ENCODE peak calls at places on chromosomes 1 and 21, in six cellular contexts. One of them, this sample, is unnamed.

GRCh38 chr1:161158316-161159016 is 834 bp upstream of the USP21 start:
- DNase-seq in A549: no peak
- DNase-seq in effector memory CD4-positive, alpha-beta T cell: no peak
- DNase-seq in upper lobe of right lung: no peak
- DNase-seq in pancreas: no peak
- DNase-seq in heart right ventricle: no peak
- DNase-seq in this sample: no peak

GRCh38 chr1:940121-941026 is 16.7 kb downstream of the SAMD11 start:
- DNase-seq in A549: no peak
- DNase-seq in effector memory CD4-positive, alpha-beta T cell: no peak
- DNase-seq in upper lobe of right lung: no peak
- DNase-seq in pancreas: peak; percentile 84
- DNase-seq in heart right ventricle: peak; percentile 67
- DNase-seq in this sample: peak; percentile 65

GRCh38 chr1:207745285-207745684 is 6.6 kb upstream of the CD46 start:
- DNase-seq in A549: no peak
- DNase-seq in effector memory CD4-positive, alpha-beta T cell: no peak
- DNase-seq in upper lobe of right lung: no peak
- DNase-seq in pancreas: no peak
- DNase-seq in heart right ventricle: no peak
- DNase-seq in this sample: no peak

GRCh38 chr1:178633068-178633467 is 92.0 kb upstream of the RALGPS2 start:
- DNase-seq in A549: peak; percentile 27
- DNase-seq in effector memory CD4-positive, alpha-beta T cell: no peak
- DNase-seq in upper lobe of right lung: no peak
- DNase-seq in pancreas: no peak
- DNase-seq in heart right ventricle: no peak
- DNase-seq in this sample: no peak

GRCh38 chr1:243490748-243491686 is 235.2 kb downstream of the SDCCAG8 start:
- DNase-seq in A549: no peak
- DNase-seq in effector memory CD4-positive, alpha-beta T cell: no peak
- DNase-seq in upper lobe of right lung: no peak
- DNase-seq in pancreas: no peak
- DNase-seq in heart right ventricle: no peak
- DNase-seq in this sample: no peak

GRCh38 chr1:52102336-52103013 is 39.4 kb upstream of the ZFYVE9 start:
- DNase-seq in A549: no peak
- DNase-seq in effector memory CD4-positive, alpha-beta T cell: no peak
- DNase-seq in upper lobe of right lung: no peak
- DNase-seq in pancreas: no peak
- DNase-seq in heart right ventricle: no peak
- DNase-seq in this sample: no peak

GRCh38 chr1:220498188-220498587 is 29.7 kb upstream of the MARK1 start:
- DNase-seq in A549: no peak
- DNase-seq in effector memory CD4-positive, alpha-beta T cell: no peak
- DNase-seq in upper lobe of right lung: no peak
- DNase-seq in pancreas: no peak
- DNase-seq in heart right ventricle: no peak
- DNase-seq in this sample: no peak

GRCh38 chr1:203129501-203130231 is 2.1 kb downstream of the ADORA1 start:
- DNase-seq in A549: no peak
- DNase-seq in effector memory CD4-positive, alpha-beta T cell: no peak
- DNase-seq in upper lobe of right lung: peak; percentile 78
- DNase-seq in pancreas: peak; percentile 86
- DNase-seq in heart right ventricle: peak; percentile 78
- DNase-seq in this sample: peak; percentile 76

GRCh38 chr1:164256456-164256855 is 302.5 kb upstream of the PBX1 start:
- DNase-seq in A549: no peak
- DNase-seq in effector memory CD4-positive, alpha-beta T cell: no peak
- DNase-seq in upper lobe of right lung: no peak
- DNase-seq in pancreas: no peak
- DNase-seq in heart right ventricle: no peak
- DNase-seq in this sample: no peak

GRCh38 chr1:192474080-192474683 is 101.4 kb upstream of the RGS1 start:
- DNase-seq in A549: peak; percentile 30
- DNase-seq in effector memory CD4-positive, alpha-beta T cell: no peak
- DNase-seq in upper lobe of right lung: no peak
- DNase-seq in pancreas: no peak
- DNase-seq in heart right ventricle: peak; percentile 11
- DNase-seq in this sample: no peak

GRCh38 chr1:110242731-110243130 is 32.6 kb downstream of the KCNC4 start:
- DNase-seq in A549: no peak
- DNase-seq in effector memory CD4-positive, alpha-beta T cell: no peak
- DNase-seq in upper lobe of right lung: no peak
- DNase-seq in pancreas: no peak
- DNase-seq in heart right ventricle: no peak
- DNase-seq in this sample: no peak

GRCh38 chr1:87435484-87435883 is 106.8 kb downstream of the LMO4 start:
- DNase-seq in A549: no peak
- DNase-seq in effector memory CD4-positive, alpha-beta T cell: no peak
- DNase-seq in upper lobe of right lung: no peak
- DNase-seq in pancreas: no peak
- DNase-seq in heart right ventricle: peak; percentile 18
- DNase-seq in this sample: no peak

GRCh38 chr1:228913649-228914048 is 178.4 kb downstream of the RHOU start:
- DNase-seq in A549: no peak
- DNase-seq in effector memory CD4-positive, alpha-beta T cell: no peak
- DNase-seq in upper lobe of right lung: no peak
- DNase-seq in pancreas: no peak
- DNase-seq in heart right ventricle: no peak
- DNase-seq in this sample: no peak

GRCh38 chr21:29360799-29361765 is 62.4 kb downstream of the BACH1 start:
- DNase-seq in A549: no peak
- DNase-seq in effector memory CD4-positive, alpha-beta T cell: no peak
- DNase-seq in upper lobe of right lung: no peak
- DNase-seq in pancreas: no peak
- DNase-seq in heart right ventricle: no peak
- DNase-seq in this sample: no peak

GRCh38 chr1:33854091-33854490 is 9.8 kb upstream of the HMGB4 start:
- DNase-seq in A549: no peak
- DNase-seq in effector memory CD4-positive, alpha-beta T cell: no peak
- DNase-seq in upper lobe of right lung: no peak
- DNase-seq in pancreas: no peak
- DNase-seq in heart right ventricle: no peak
- DNase-seq in this sample: no peak

GRCh38 chr1:154808909-154809262 is 61.2 kb downstream of the KCNN3 start:
- DNase-seq in A549: no peak
- DNase-seq in effector memory CD4-positive, alpha-beta T cell: no peak
- DNase-seq in upper lobe of right lung: no peak
- DNase-seq in pancreas: no peak
- DNase-seq in heart right ventricle: no peak
- DNase-seq in this sample: peak; percentile 27

GRCh38 chr1:156781585-156782186 is 14.4 kb downstream of the PRCC start:
- DNase-seq in A549: no peak
- DNase-seq in effector memory CD4-positive, alpha-beta T cell: no peak
- DNase-seq in upper lobe of right lung: no peak
- DNase-seq in pancreas: no peak
- DNase-seq in heart right ventricle: no peak
- DNase-seq in this sample: no peak

GRCh38 chr1:9037476-9038337 is 11.5 kb upstream of the SLC2A7 start:
- DNase-seq in A549: no peak
- DNase-seq in effector memory CD4-positive, alpha-beta T cell: no peak
- DNase-seq in upper lobe of right lung: peak; percentile 46
- DNase-seq in pancreas: no peak
- DNase-seq in heart right ventricle: no peak
- DNase-seq in this sample: no peak

GRCh38 chr1:203796223-203796747 is 862 bp downstream of the ZBED6 start:
- DNase-seq in A549: no peak
- DNase-seq in effector memory CD4-positive, alpha-beta T cell: no peak
- DNase-seq in upper lobe of right lung: peak; percentile 66
- DNase-seq in pancreas: peak; percentile 61
- DNase-seq in heart right ventricle: peak; percentile 19
- DNase-seq in this sample: no peak

GRCh38 chr1:23198373-23198772 is 18.9 kb downstream of the HTR1D start:
- DNase-seq in A549: no peak
- DNase-seq in effector memory CD4-positive, alpha-beta T cell: no peak
- DNase-seq in upper lobe of right lung: no peak
- DNase-seq in pancreas: no peak
- DNase-seq in heart right ventricle: no peak
- DNase-seq in this sample: no peak

GRCh38 chr1:61976566-61976965 is 218.1 kb upstream of the L1TD1 start:
- DNase-seq in A549: no peak
- DNase-seq in effector memory CD4-positive, alpha-beta T cell: no peak
- DNase-seq in upper lobe of right lung: no peak
- DNase-seq in pancreas: no peak
- DNase-seq in heart right ventricle: no peak
- DNase-seq in this sample: no peak

GRCh38 chr21:46061950-46062349 is 36.0 kb upstream of the COL6A2 start:
- DNase-seq in A549: no peak
- DNase-seq in effector memory CD4-positive, alpha-beta T cell: no peak
- DNase-seq in upper lobe of right lung: no peak
- DNase-seq in pancreas: no peak
- DNase-seq in heart right ventricle: no peak
- DNase-seq in this sample: no peak

GRCh38 chr21:46063734-46064680 is 33.9 kb upstream of the COL6A2 start:
- DNase-seq in A549: no peak
- DNase-seq in effector memory CD4-positive, alpha-beta T cell: no peak
- DNase-seq in upper lobe of right lung: peak; percentile 53
- DNase-seq in pancreas: no peak
- DNase-seq in heart right ventricle: no peak
- DNase-seq in this sample: no peak

GRCh38 chr21:46063227-46063626 is 34.7 kb upstream of the COL6A2 start:
- DNase-seq in A549: no peak
- DNase-seq in effector memory CD4-positive, alpha-beta T cell: no peak
- DNase-seq in upper lobe of right lung: no peak
- DNase-seq in pancreas: no peak
- DNase-seq in heart right ventricle: no peak
- DNase-seq in this sample: no peak

GRCh38 chr21:46061063-46061462 is 36.8 kb upstream of the COL6A2 start:
- DNase-seq in A549: no peak
- DNase-seq in effector memory CD4-positive, alpha-beta T cell: no peak
- DNase-seq in upper lobe of right lung: no peak
- DNase-seq in pancreas: no peak
- DNase-seq in heart right ventricle: no peak
- DNase-seq in this sample: no peak

GRCh38 chr21:46062471-46063211 is 35.3 kb upstream of the COL6A2 start:
- DNase-seq in A549: no peak
- DNase-seq in effector memory CD4-positive, alpha-beta T cell: no peak
- DNase-seq in upper lobe of right lung: no peak
- DNase-seq in pancreas: no peak
- DNase-seq in heart right ventricle: no peak
- DNase-seq in this sample: no peak
- H3K9me3 ChIP-seq in A549: peaks cover 16% of the 10 kb centered on the region
- H3K9me3 ChIP-seq in effector memory CD4-positive, alpha-beta T cell: peaks cover 3% of the 10 kb centered on the region
- H3K9me3 ChIP-seq in upper lobe of right lung: no peaks in the 10 kb centered on the region
- H3K9me3 ChIP-seq in pancreas: no peaks in the 10 kb centered on the region
- H3K9me3 ChIP-seq in heart right ventricle: no peaks in the 10 kb centered on the region
- H3K9me3 ChIP-seq in this sample: peaks cover 27% of the 10 kb centered on the region

DNA sequence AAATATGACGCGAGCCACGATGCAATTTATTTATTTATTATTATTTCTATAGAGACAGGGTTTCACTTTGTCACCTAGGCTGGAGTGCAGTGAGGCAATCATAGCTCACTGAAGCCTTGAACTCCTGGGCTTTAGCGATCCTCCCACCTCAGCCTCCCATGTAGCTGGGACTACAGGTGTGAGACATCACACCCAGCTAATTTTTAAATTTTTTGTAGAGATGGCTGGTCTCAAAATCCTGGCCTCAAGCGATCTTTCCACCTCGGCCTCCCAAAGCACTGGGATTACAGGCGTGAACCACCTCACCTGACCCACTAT is 63.6 kb downstream of the IRF2BP2 start:
- DNase-seq in A549: no peak
- DNase-seq in effector memory CD4-positive, alpha-beta T cell: no peak
- DNase-seq in upper lobe of right lung: no peak
- DNase-seq in pancreas: no peak
- DNase-seq in heart right ventricle: no peak
- DNase-seq in this sample: no peak
- H3K4me1 ChIP-seq in A549: peaks cover 48% of the 10 kb centered on the region
- H3K4me1 ChIP-seq in effector memory CD4-positive, alpha-beta T cell: peaks cover 10% of the 10 kb centered on the region
- H3K4me1 ChIP-seq in upper lobe of right lung: peaks cover 13% of the 10 kb centered on the region
- H3K4me1 ChIP-seq in pancreas: peaks cover 29% of the 10 kb centered on the region
- H3K4me1 ChIP-seq in heart right ventricle: peaks cover 32% of the 10 kb centered on the region
- H3K4me1 ChIP-seq in this sample: peaks cover 62% of the 10 kb centered on the region

GRCh38 chr21:9737871-9738520 is 783.4 kb upstream of the TPTE start:
- DNase-seq in A549: no peak
- DNase-seq in effector memory CD4-positive, alpha-beta T cell: no peak
- DNase-seq in upper lobe of right lung: no peak
- DNase-seq in pancreas: no peak
- DNase-seq in heart right ventricle: no peak
- DNase-seq in this sample: no peak
- H3K9me3 ChIP-seq in A549: no peaks in the 10 kb centered on the region
- H3K9me3 ChIP-seq in effector memory CD4-positive, alpha-beta T cell: peaks cover 10% of the 10 kb centered on the region
- H3K9me3 ChIP-seq in upper lobe of right lung: peaks cover 7% of the 10 kb centered on the region
- H3K9me3 ChIP-seq in pancreas: no peaks in the 10 kb centered on the region
- H3K9me3 ChIP-seq in heart right ventricle: no peaks in the 10 kb centered on the region
- H3K9me3 ChIP-seq in this sample: peaks cover 50% of the 10 kb centered on the region

GRCh38 chr1:182687361-182687760 is 3.0 kb upstream of the RGS8 start:
- DNase-seq in A549: no peak
- DNase-seq in effector memory CD4-positive, alpha-beta T cell: no peak
- DNase-seq in upper lobe of right lung: no peak
- DNase-seq in pancreas: no peak
- DNase-seq in heart right ventricle: no peak
- DNase-seq in this sample: no peak
- H3K4me1 ChIP-seq in A549: peaks cover 3% of the 10 kb centered on the region
- H3K4me1 ChIP-seq in effector memory CD4-positive, alpha-beta T cell: no peaks in the 10 kb centered on the region
- H3K4me1 ChIP-seq in upper lobe of right lung: no peaks in the 10 kb centered on the region
- H3K4me1 ChIP-seq in pancreas: no peaks in the 10 kb centered on the region
- H3K4me1 ChIP-seq in heart right ventricle: no peaks in the 10 kb centered on the region
- H3K4me1 ChIP-seq in this sample: no peaks in the 10 kb centered on the region

DNA sequence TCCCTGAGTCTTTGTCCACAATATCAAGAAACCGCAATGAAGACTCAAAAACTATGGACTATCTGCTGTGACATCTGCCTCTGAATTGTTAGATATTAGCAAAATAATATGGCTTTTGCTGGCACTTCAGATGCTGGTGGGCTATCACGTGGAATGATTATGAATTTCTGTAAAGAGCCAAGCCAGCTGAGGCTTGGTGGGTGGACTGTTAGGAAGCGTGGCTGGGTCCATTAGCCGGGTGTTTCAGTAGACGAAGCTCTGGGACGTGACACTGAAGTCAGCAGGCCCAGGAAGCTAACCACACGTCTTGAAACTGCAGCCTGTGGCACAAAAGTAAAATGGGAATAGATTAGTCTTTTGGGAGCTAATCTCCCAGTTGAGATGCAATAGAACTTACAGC is 780.0 kb upstream of the TPTE start:
- DNase-seq in A549: no peak
- DNase-seq in effector memory CD4-positive, alpha-beta T cell: no peak
- DNase-seq in upper lobe of right lung: no peak
- DNase-seq in pancreas: no peak
- DNase-seq in heart right ventricle: no peak
- DNase-seq in this sample: no peak
- H3K9me3 ChIP-seq in A549: no peaks in the 10 kb centered on the region
- H3K9me3 ChIP-seq in effector memory CD4-positive, alpha-beta T cell: peaks cover 6% of the 10 kb centered on the region
- H3K9me3 ChIP-seq in upper lobe of right lung: peaks cover 3% of the 10 kb centered on the region
- H3K9me3 ChIP-seq in pancreas: no peaks in the 10 kb centered on the region
- H3K9me3 ChIP-seq in heart right ventricle: no peaks in the 10 kb centered on the region
- H3K9me3 ChIP-seq in this sample: peaks cover 23% of the 10 kb centered on the region

This sample was measured in left ventricle myocardium inferior.